ENCODE peak calls at places on chromosomes 5 and 9, in nine cellular contexts. N is SJSA1; L is heart right ventricle; Q is brain microvascular endothelial cell; U is tibial artery; T is dorsolateral prefrontal cortex; R is fibroblast of lung; W is CD8-positive, alpha-beta T cell; H is right atrium auricular region. S is an unnamed sample. For H3K27me3, the result is how much of the 10 kb centered on the place peaks cover.

GRCh38 chr9:76049341-76049740 is 158.9 kb downstream of the PCSK5 start:
- DNase-seq in N (no peak), L (no peak), Q (no peak), U (no peak), T (no peak), R (no peak), W (no peak), H (no peak), S (no peak)

GRCh38 chr5:170431571-170431970 is 42.4 kb upstream of the KCNMB1 start:
- DNase-seq in N (no peak), L (no peak), Q (no peak), U (no peak), T (no peak), R (no peak), W (no peak), H (no peak), S (no peak)

GRCh38 chr9:99259231-99259918 is 37.3 kb downstream of the SEC61B start:
- DNase-seq in N (no peak), L (peak), Q (no peak), U (peak), T (peak), R (peak), W (peak), H (peak), S (peak)

GRCh38 chr5:159061186-159061796 is 38.4 kb downstream of the EBF1 start:
- DNase-seq in N (peak), L (peak), Q (peak), U (peak), T (no peak), R (peak), W (no peak), H (peak), S (peak)

GRCh38 chr5:20601678-20602100 is 613.7 kb upstream of the CDH18 start:
- DNase-seq in N (no peak), L (no peak), Q (peak), U (no peak), T (no peak), R (peak), W (no peak), H (no peak), S (peak)

GRCh38 chr9:113293285-113293874 is 9.8 kb downstream of the RNF183 start:
- DNase-seq in N (no peak), L (no peak), Q (no peak), U (no peak), T (no peak), R (no peak), W (no peak), H (no peak), S (no peak)

GRCh38 chr5:62354028-62354874 is 48.2 kb downstream of the KIF2A start:
- DNase-seq in N (peak), L (peak), Q (peak), U (no peak), T (no peak), R (peak), W (no peak), H (no peak), S (no peak)

GRCh38 chr5:115345344-115345743 is 48.9 kb upstream of the CCDC112 start:
- DNase-seq in N (no peak), L (no peak), Q (no peak), U (no peak), T (no peak), R (no peak), W (no peak), H (no peak), S (no peak)

GRCh38 chr5:138559937-138560336 is 15.3 kb downstream of the HSPA9 start:
- DNase-seq in N (no peak), L (no peak), Q (no peak), U (no peak), T (no peak), R (no peak), W (no peak), H (no peak), S (no peak)

GRCh38 chr9:98993570-98993945 is 49.9 kb downstream of the COL15A1 start:
- DNase-seq in N (peak), L (peak), Q (peak), U (peak), T (no peak), R (no peak), W (no peak), H (peak), S (no peak)

GRCh38 chr5:180352116-180352975 is 790 bp downstream of the GFPT2 start:
- DNase-seq in N (peak), L (no peak), Q (no peak), U (peak), T (no peak), R (peak), W (no peak), H (no peak), S (no peak)

GRCh38 chr9:79812099-79812498 is 240.3 kb downstream of the TLE4 start:
- DNase-seq in N (peak), L (no peak), Q (no peak), U (no peak), T (no peak), R (peak), W (no peak), H (no peak), S (no peak)

GRCh38 chr9:129889936-129890717 is 54.9 kb downstream of the USP20 start:
- DNase-seq in N (no peak), L (no peak), Q (no peak), U (no peak), T (no peak), R (no peak), W (peak), H (no peak), S (no peak)

GRCh38 chr5:109907189-109907588 is 217.5 kb downstream of the MAN2A1 start:
- DNase-seq in N (no peak), L (no peak), Q (peak), U (no peak), T (no peak), R (peak), W (no peak), H (no peak), S (peak)

GRCh38 chr9:133604214-133604613 is 5.0 kb downstream of the FAM163B start:
- DNase-seq in N (no peak), L (no peak), Q (peak), U (no peak), T (no peak), R (no peak), W (peak), H (no peak), S (peak)

GRCh38 chr5:113520429-113520828 is 6.9 kb downstream of the YTHDC2 start:
- DNase-seq in N (no peak), L (no peak), Q (peak), U (no peak), T (no peak), R (peak), W (no peak), H (no peak), S (no peak)

GRCh38 chr5:93572101-93572772 is 8.8 kb downstream of the NR2F1-AS1 start:
- DNase-seq in N (no peak), L (no peak), Q (no peak), U (no peak), T (no peak), R (no peak), W (no peak), H (no peak), S (no peak)

GRCh38 chr5:142325677-142326479 is 1.1 kb upstream of the SPRY4 start:
- DNase-seq in N (peak), L (peak), Q (peak), U (peak), T (peak), R (peak), W (peak), H (peak), S (peak)

GRCh38 chr5:169242849-169243186 is 58.1 kb downstream of the SLIT3 start:
- DNase-seq in N (no peak), L (no peak), Q (no peak), U (no peak), T (no peak), R (peak), W (no peak), H (no peak), S (no peak)

GRCh38 chr5:96826071-96826470 is 18.3 kb upstream of the ERAP1 start:
- DNase-seq in N (no peak), L (no peak), Q (no peak), U (no peak), T (no peak), R (no peak), W (no peak), H (no peak), S (no peak)

GRCh38 chr9:93679536-93680444 is 103.4 kb downstream of the PHF2 start:
- DNase-seq in N (no peak), L (peak), Q (no peak), U (peak), T (peak), R (no peak), W (peak), H (peak), S (no peak)

GRCh38 chr9:11868795-11869194 is 824.4 kb upstream of the TYRP1 start:
- DNase-seq in N (no peak), L (no peak), Q (no peak), U (no peak), T (no peak), R (no peak), W (no peak), H (no peak), S (no peak)

GRCh38 chr9:102796244-102796643 is 198.9 kb upstream of the CYLC2 start:
- DNase-seq in N (no peak), L (no peak), Q (no peak), U (no peak), T (no peak), R (no peak), W (no peak), H (no peak), S (no peak)

GRCh38 chr5:175797521-175798038 is 73.8 kb upstream of the CPLX2 start:
- DNase-seq in N (no peak), L (no peak), Q (no peak), U (no peak), T (peak), R (no peak), W (no peak), H (no peak), S (no peak)

GRCh38 chr9:20319641-20320337 is 302.5 kb downstream of the MLLT3 start:
- DNase-seq in N (peak), L (no peak), Q (no peak), U (no peak), T (no peak), R (peak), W (no peak), H (no peak), S (peak)

GRCh38 chr9:93673271-93673843 is 97.0 kb downstream of the PHF2 start:
- DNase-seq in N (no peak), L (peak), Q (no peak), U (peak), T (peak), R (no peak), W (peak), H (peak), S (peak)

GRCh38 chr9:121353246-121353975 is 16.6 kb downstream of the STOM start:
- DNase-seq in N (no peak), L (no peak), Q (no peak), U (no peak), T (no peak), R (no peak), W (peak), H (no peak), S (no peak)

GRCh38 chr9:18626046-18626698 is 152.2 kb downstream of the ADAMTSL1 start:
- DNase-seq in N (no peak), L (no peak), Q (no peak), U (no peak), T (no peak), R (no peak), W (no peak), H (no peak), S (no peak)

GRCh38 chr9:131107760-131108159 is 11.4 kb downstream of the AIF1L start:
- DNase-seq in N (no peak), L (no peak), Q (no peak), U (no peak), T (no peak), R (no peak), W (no peak), H (no peak), S (no peak)

GRCh38 chr9:2745560-2746380 is 28.5 kb downstream of the KCNV2 start:
- DNase-seq in N (no peak), L (no peak), Q (no peak), U (no peak), T (no peak), R (no peak), W (no peak), H (no peak), S (no peak)

GRCh38 chr9:82104252-82104651 is 115.7 kb downstream of the SPATA31D1 start:
- DNase-seq in N (no peak), L (no peak), Q (no peak), U (no peak), T (no peak), R (no peak), W (no peak), H (no peak), S (no peak)

GRCh38 chr9:16044116-16044881 is 491.5 kb downstream of the CCDC171 start:
- DNase-seq in N (no peak), L (no peak), Q (peak), U (no peak), T (no peak), R (peak), W (no peak), H (no peak), S (peak)

GRCh38 chr9:68530618-68531017 is 10.1 kb downstream of the TMEM252 start:
- DNase-seq in N (no peak), L (peak), Q (peak), U (peak), T (no peak), R (no peak), W (no peak), H (peak), S (no peak)

DNA sequence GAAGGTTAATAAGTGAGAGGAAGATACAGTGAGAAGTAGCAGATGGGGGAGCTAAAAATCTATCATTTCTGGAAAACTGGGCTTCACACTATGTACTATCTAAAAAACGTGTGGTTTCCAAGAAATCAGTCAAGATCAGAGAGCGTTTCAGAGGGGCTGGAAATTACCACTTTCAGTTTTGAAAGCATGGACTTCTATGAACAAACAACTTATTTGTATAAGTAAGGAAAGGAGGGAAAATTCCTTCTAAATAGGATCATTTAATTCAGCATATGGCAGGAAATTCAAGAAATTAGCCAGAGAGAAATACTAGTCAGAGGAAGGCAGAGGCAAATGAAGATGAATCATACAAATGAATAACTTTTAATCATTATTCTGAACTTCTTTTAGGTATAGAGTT is 11.3 kb downstream of the TNC start:
- DNase-seq in N (no peak), L (no peak), Q (no peak), U (no peak), T (no peak), R (peak), W (no peak), H (no peak), S (no peak)
- H3K4me3 ChIP-seq in N (no peak), L (no peak), Q (no peak), U (no peak), T (no peak), R (no peak), W (no peak), H (no peak), S (no peak)

DNA sequence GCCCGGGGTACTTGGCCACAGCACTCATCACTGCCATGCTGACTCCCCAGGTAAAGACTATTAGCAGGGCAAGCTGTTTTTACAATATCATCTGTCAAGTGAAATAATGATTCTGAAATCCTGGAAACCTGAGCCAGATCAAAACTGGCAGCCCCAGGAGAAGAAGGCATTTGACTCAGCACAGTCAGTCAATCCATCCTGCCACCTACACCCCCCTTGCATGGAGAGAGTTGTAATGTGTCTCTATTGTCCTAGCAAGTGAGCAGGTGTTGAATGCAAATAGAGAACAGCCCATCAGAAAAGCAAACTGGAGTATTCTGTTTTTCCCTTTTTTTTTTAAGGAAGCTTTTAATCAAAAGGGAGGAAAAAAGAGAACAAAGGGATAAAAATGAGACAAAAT is 291.2 kb downstream of the BRINP1 start:
- DNase-seq in N (no peak), L (no peak), Q (no peak), U (no peak), T (no peak), R (no peak), W (no peak), H (no peak), S (no peak)
- H3K27me3 ChIP-seq in N (under half), L (under half), Q (under half), U (under half), T (under half), R (under half), W (under half), H (under half), S (under half)

GRCh38 chr5:1504617-1505016 is 19.1 kb downstream of the LPCAT1 start:
- DNase-seq in N (no peak), L (no peak), Q (no peak), U (no peak), T (no peak), R (no peak), W (no peak), H (no peak), S (no peak)

GRCh38 chr5:1502737-1503120 is 21.0 kb downstream of the LPCAT1 start:
- DNase-seq in N (no peak), L (no peak), Q (no peak), U (no peak), T (no peak), R (no peak), W (no peak), H (no peak), S (no peak)

GRCh38 chr5:1505506-1506241 is 18.1 kb downstream of the LPCAT1 start:
- DNase-seq in N (no peak), L (no peak), Q (no peak), U (no peak), T (no peak), R (no peak), W (no peak), H (no peak), S (no peak)

GRCh38 chr5:1503301-1504243 is 20.2 kb downstream of the LPCAT1 start:
- DNase-seq in N (no peak), L (peak), Q (no peak), U (peak), T (no peak), R (peak), W (peak), H (peak), S (no peak)

DNA sequence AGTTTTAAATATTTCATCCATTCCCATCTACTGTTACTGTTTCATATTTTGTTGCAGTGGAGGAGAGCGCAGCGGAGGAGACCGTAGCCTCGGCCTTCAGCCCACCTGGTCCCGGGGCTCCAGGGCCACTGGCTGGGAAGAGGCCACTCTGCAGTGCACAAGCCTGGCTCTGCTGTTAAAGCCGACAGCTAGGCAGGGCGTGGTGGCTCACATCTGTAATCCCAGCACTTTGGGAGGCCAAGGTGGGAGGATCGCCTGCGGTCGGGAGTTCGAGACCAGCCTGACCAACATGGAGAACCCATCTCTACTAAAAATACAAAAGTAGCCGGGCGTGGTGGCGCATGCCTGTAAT is 19.5 kb downstream of the LPCAT1 start:
- DNase-seq in N (no peak), L (no peak), Q (no peak), U (no peak), T (no peak), R (no peak), W (no peak), H (no peak), S (no peak)
- H3K27ac ChIP-seq in N (no peak), L (no peak), Q (no peak), U (no peak), T (no peak), R (no peak), W (no peak), H (peak), S (no peak)

DNA sequence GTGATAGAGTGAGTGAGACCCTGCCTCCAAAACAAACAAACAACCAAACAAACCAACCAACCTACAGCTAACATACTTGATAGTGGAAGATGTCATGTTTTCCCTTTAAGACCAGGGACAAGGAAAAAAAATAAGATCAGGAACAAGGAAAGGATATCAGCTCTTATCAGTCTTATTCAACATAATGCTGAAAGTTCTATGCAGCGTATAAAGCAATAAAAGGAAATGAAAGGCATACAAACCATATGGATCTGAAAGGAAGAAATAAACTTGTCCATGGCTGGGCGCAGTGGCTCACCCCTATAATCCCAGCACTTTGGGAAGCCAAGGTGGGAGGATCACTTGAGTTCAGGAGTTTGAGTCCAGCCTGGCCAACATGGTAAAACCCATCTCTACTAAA is 23.5 kb upstream of the SPIN1 start:
- DNase-seq in N (no peak), L (no peak), Q (no peak), U (no peak), T (no peak), R (no peak), W (no peak), H (no peak), S (no peak)
- H3K4me3 ChIP-seq in N (no peak), L (no peak), Q (no peak), U (no peak), T (no peak), R (no peak), W (no peak), H (no peak), S (no peak)

GRCh38 chr5:178463321-178464155 is 126.7 kb downstream of the COL23A1 start:
- DNase-seq in N (no peak), L (no peak), Q (no peak), U (no peak), T (no peak), R (no peak), W (no peak), H (no peak), S (no peak)

GRCh38 chr5:178464431-178465048 is 125.7 kb downstream of the COL23A1 start:
- DNase-seq in N (no peak), L (no peak), Q (no peak), U (no peak), T (no peak), R (no peak), W (no peak), H (no peak), S (no peak)

GRCh38 chr5:178461426-178461730 is 128.8 kb downstream of the COL23A1 start:
- DNase-seq in N (no peak), L (no peak), Q (no peak), U (no peak), T (no peak), R (no peak), W (no peak), H (no peak), S (no peak)

GRCh38 chr5:178460598-178461425 is 129.4 kb downstream of the COL23A1 start:
- DNase-seq in N (no peak), L (peak), Q (peak), U (peak), T (peak), R (no peak), W (peak), H (peak), S (peak)

DNA sequence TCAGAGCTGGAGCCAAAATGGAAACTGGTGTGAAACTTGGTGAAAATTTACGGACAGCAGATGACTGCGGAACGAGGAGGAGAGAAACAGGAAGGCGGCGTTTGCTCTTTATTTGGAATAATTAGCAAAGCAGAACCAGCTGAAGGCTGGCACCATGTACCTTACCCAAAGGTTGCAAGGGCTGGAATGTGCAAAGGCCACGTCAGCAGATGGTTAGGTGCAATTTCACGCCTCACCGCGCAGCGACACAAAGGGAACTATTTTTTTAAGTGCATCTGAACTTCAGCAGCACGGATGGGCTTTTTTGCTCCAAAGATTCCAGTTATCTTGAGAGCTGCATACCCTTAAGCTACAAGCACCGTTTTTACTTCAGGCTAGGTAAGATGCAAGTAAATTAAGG is 127.3 kb downstream of the COL23A1 start:
- DNase-seq in N (no peak), L (no peak), Q (no peak), U (no peak), T (no peak), R (no peak), W (no peak), H (no peak), S (no peak)
- H3K27me3 ChIP-seq in N (under half), L (under half), Q (under half), U (under half), T (under half), R (under half), W (under half), H (under half), S (under half)

S was measured in SJCRH30.